ENCODE peak calls at places on chromosome 6, in ten cellular contexts. K is IMR-90, C is neural progenitor cell, N is right atrium auricular region, L is transverse colon, R is heart right ventricle, B is NB4, D is astrocyte of the cerebellum, O is AG09309, Z is mammary epithelial cell. T is an unnamed sample.
A peak's percentile ranks its signal among the peaks of the same experiment; 100 is the strongest.

GRCh38 chr6:169890049-169890448 is 138.6 kb downstream of the ERMARD start:
- DNase-seq in K (no peak), C (no peak), N (peak; percentile 28), L (no peak), R (no peak), B (no peak), D (no peak), O (no peak), Z (no peak), T (no peak)

GRCh38 chr6:152380351-152380767 is 256.8 kb downstream of the SYNE1 start:
- DNase-seq in K (peak; percentile 74), C (no peak), N (no peak), L (no peak), R (no peak), B (no peak), D (peak; percentile 80), O (peak; percentile 76), Z (peak; percentile 58), T (peak; percentile 74)

GRCh38 chr6:144897441-144897921 is 612.3 kb downstream of the UTRN start:
- DNase-seq in K (peak; percentile 87), C (no peak), N (no peak), L (no peak), R (no peak), B (no peak), D (peak; percentile 33), O (peak; percentile 85), Z (peak; percentile 80), T (peak; percentile 65)

GRCh38 chr6:105759946-105760345 is 326.2 kb upstream of the PRDM1 start:
- DNase-seq in K (peak; percentile 95), C (no peak), N (no peak), L (no peak), R (no peak), B (no peak), D (peak; percentile 22), O (no peak), Z (peak; percentile 77), T (peak; percentile 49)

GRCh38 chr6:139230421-139230840 is 61.4 kb downstream of the TXLNB start:
- DNase-seq in K (peak; percentile 46), C (peak; percentile 63), N (no peak), L (no peak), R (no peak), B (peak; percentile 52), D (no peak), O (no peak), Z (no peak), T (peak; percentile 4)

GRCh38 chr6:119749341-119749740 is 399.8 kb upstream of the MAN1A1 start:
- DNase-seq in K (no peak), C (no peak), N (no peak), L (no peak), R (no peak), B (no peak), D (no peak), O (no peak), Z (no peak), T (no peak)

GRCh38 chr6:33419580-33420492 is at the start of gene SYNGAP1:
- DNase-seq in K (peak; percentile 64), C (peak; percentile 78), N (no peak), L (peak; percentile 58), R (peak; percentile 70), B (no peak), D (no peak), O (peak; percentile 23), Z (no peak), T (no peak)

GRCh38 chr6:169861431-169862045 is 110.1 kb downstream of the ERMARD start:
- DNase-seq in K (no peak), C (no peak), N (no peak), L (no peak), R (no peak), B (peak; percentile 45), D (no peak), O (no peak), Z (no peak), T (no peak)

GRCh38 chr6:112054520-112055160 is 736 bp downstream of the CCN6 start:
- DNase-seq in K (peak; percentile 31), C (no peak), N (no peak), L (no peak), R (no peak), B (no peak), D (no peak), O (no peak), Z (peak; percentile 4), T (no peak)

GRCh38 chr6:111114484-111114883 is 27.2 kb downstream of the SLC16A10 start:
- DNase-seq in K (no peak), C (no peak), N (no peak), L (no peak), R (no peak), B (no peak), D (no peak), O (no peak), Z (no peak), T (no peak)

DNA sequence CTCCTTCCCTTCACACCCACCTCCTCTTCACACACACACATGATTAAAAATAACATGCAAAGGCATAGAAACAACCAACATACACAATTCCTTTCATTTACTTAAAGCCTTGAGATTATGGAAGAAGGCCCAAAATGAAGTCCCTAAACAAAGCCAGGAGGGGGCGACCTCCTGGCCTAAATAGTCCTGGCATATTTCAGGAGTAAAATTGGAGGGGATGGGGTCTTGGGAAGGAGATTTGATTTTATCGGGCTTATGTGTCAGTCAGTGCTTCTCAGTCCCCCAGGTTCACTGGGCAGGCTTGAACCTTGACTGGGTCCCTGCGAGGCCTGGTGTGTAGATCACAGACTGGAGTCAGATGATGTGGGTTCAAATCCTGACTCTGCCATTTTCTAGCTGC is 266.4 kb downstream of the SAMD5 start:
- DNase-seq in K (no peak), C (peak; percentile 48), N (no peak), L (no peak), R (no peak), B (peak; percentile 12), D (no peak), O (no peak), Z (no peak), T (no peak)
- TF ChIP-seq CTCF in K (no peak), C (peak; percentile 63), N (no peak), L (no peak), R (no peak), B (peak; percentile 41), D (peak; percentile 19), O (peak; percentile 31), Z (peak; percentile 25), T (no peak)

GRCh38 chr6:1606533-1607235 is 3.0 kb upstream of the FOXC1 start:
- DNase-seq in K (no peak), C (peak; percentile 72), N (no peak), L (no peak), R (no peak), B (peak; percentile 42), D (no peak), O (no peak), Z (no peak), T (no peak)

GRCh38 chr6:1607557-1608221 is 2.0 kb upstream of the FOXC1 start:
- DNase-seq in K (no peak), C (peak; percentile 88), N (no peak), L (no peak), R (no peak), B (peak; percentile 67), D (no peak), O (no peak), Z (no peak), T (no peak)

GRCh38 chr6:1608222-1608975 is 1.3 kb upstream of the FOXC1 start:
- DNase-seq in K (no peak), C (peak; percentile 50), N (no peak), L (no peak), R (no peak), B (peak; percentile 24), D (no peak), O (no peak), Z (no peak), T (no peak)

GRCh38 chr6:1605822-1606532 is 3.7 kb upstream of the FOXC1 start:
- DNase-seq in K (no peak), C (peak; percentile 56), N (no peak), L (no peak), R (no peak), B (peak; percentile 81), D (no peak), O (no peak), Z (no peak), T (no peak)

DNA sequence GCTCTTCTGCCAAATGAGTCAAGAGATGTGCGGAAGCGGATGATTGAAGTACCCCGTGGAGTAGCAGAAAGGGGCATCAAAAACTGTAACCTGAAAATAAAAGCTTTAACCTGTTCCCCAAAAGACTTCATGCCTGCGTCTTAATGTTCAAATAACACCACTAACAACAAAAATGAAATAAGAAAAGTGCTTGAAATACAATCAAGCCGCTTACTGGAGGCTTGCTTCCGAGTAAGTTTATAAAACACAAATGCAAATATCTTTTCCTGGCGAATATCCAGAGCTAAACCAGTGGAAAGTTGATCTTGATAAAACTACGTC is 2.5 kb upstream of the FOXC1 start:
- DNase-seq in K (no peak), C (no peak), N (no peak), L (no peak), R (no peak), B (no peak), D (no peak), O (no peak), Z (no peak), T (no peak)
- H3K4me3 ChIP-seq in K (no peak overlapping the region), C (peak overlapping the region; percentile 38), N (no peak overlapping the region), L (no peak overlapping the region), R (peak overlapping the region; percentile 16), B (peak overlapping the region; percentile 27), D (no peak overlapping the region), O (no peak overlapping the region), Z (no peak overlapping the region), T (no peak overlapping the region)

DNA sequence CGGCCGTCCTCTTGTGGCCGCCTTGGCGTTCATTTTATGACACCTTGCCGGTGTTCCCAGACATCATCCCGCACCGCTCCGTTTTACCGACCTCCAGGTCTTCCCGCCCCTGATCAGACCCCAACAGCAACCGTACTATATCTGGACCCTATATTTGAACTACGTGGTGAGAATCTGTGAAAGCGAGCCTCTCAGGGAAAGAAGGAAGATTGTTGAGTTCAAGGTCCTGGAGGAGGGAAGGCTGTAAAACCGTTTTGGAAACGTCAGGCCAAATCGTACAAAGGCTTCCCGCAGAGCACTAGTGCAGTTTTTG is 1.4 kb upstream of the CNR1 start:
- DNase-seq in K (no peak), C (peak; percentile 18), N (no peak), L (no peak), R (no peak), B (no peak), D (no peak), O (no peak), Z (no peak), T (no peak)
- TF ChIP-seq CTCF in K (no peak), C (no peak), N (no peak), L (no peak), R (no peak), B (no peak), D (no peak), O (no peak), Z (no peak), T (no peak)

DNA sequence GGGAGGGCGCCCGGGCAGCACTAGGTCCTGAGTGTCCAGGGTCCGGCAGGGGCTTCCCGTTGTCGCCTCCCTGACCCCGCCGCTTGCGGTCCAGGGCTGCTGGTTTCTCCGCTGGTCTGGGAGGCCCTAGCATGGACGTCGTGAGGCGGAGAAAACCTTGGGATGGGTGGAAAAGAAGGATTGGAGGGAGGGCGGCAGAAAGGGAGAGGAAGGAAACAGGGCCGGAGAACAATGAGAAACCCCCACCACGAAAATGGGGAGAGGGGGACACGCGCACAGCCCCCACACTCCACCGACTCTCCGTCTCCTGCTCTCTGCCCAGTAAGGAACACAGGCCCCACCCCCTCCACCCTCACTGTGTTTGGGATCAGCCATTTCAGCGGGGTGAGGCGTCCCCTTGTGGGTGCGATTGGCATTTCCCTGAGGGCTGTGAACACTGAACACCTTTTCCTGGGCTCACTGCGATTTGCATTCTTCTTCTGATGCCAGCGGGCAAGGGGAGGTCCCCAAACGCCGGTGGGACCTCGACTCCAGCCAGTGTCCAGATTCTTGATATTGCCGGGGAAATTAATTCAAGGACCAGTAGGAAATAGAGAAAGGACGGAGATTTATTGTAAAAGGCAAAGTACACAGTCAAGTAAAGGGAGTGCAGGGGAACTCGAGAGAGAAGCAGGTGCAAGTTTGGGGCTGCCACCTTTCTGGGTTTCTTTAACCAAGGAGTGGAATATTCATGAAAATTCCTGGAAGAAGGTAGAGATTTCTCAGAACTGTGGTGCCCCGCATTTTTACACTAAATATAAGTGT is 3.3 kb upstream of the RAET1G start:
- DNase-seq in K (peak; percentile 66), C (peak; percentile 89), N (peak; percentile 95), L (peak; percentile 93), R (peak; percentile 87), B (peak; percentile 75), D (peak; percentile 47), O (peak; percentile 25), Z (peak; percentile 75), T (no peak)
- H3K4me3 ChIP-seq in K (peak overlapping the region; percentile 32), C (peak overlapping the region; percentile 47), N (peak overlapping the region; percentile 45), L (peak overlapping the region; percentile 47), R (peak overlapping the region; percentile 61), B (no peak overlapping the region), D (peak overlapping the region; percentile 43), O (peak overlapping the region; percentile 46), Z (peak overlapping the region; percentile 14), T (peak overlapping the region; percentile 57)

T was measured in AG04449.